ENCODE peak calls at places on chromosomes 1 and 21, in five cellular contexts. One of them, this sample, is unnamed.

GRCh38 chr1:42747125-42747524 is 7.1 kb upstream of the CLDN19 start:
- DNase-seq in CD8-positive, alpha-beta T cell: peak
- DNase-seq in coronary artery: no peak
- DNase-seq in transverse colon: peak
- DNase-seq in tibial nerve: no peak
- DNase-seq in this sample: peak

GRCh38 chr1:183180213-183180612 is 5.9 kb upstream of the LAMC2 start:
- DNase-seq in transverse colon: peak
- DNase-seq in tibial nerve: peak
- DNase-seq in coronary artery: peak
- DNase-seq in CD8-positive, alpha-beta T cell: no peak
- DNase-seq in this sample: no peak

GRCh38 chr1:229254910-229255541 is 15.9 kb upstream of the RAB4A start:
- DNase-seq in coronary artery: no peak
- DNase-seq in tibial nerve: no peak
- DNase-seq in CD8-positive, alpha-beta T cell: peak
- DNase-seq in transverse colon: no peak
- DNase-seq in this sample: no peak

GRCh38 chr1:68791800-68792199 is 294.9 kb upstream of the DEPDC1 start:
- DNase-seq in tibial nerve: no peak
- DNase-seq in transverse colon: no peak
- DNase-seq in coronary artery: no peak
- DNase-seq in CD8-positive, alpha-beta T cell: no peak
- DNase-seq in this sample: no peak

GRCh38 chr1:237553078-237553477 is 337.6 kb downstream of the ZP4 start:
- DNase-seq in tibial nerve: no peak
- DNase-seq in transverse colon: no peak
- DNase-seq in CD8-positive, alpha-beta T cell: no peak
- DNase-seq in coronary artery: no peak
- DNase-seq in this sample: no peak

GRCh38 chr1:246705368-246705767 is 18.8 kb upstream of the SCCPDH start:
- DNase-seq in coronary artery: no peak
- DNase-seq in transverse colon: no peak
- DNase-seq in tibial nerve: no peak
- DNase-seq in CD8-positive, alpha-beta T cell: no peak
- DNase-seq in this sample: no peak

GRCh38 chr1:63277195-63278192 is 44.9 kb upstream of the FOXD3 start:
- DNase-seq in transverse colon: peak
- DNase-seq in tibial nerve: no peak
- DNase-seq in CD8-positive, alpha-beta T cell: no peak
- DNase-seq in coronary artery: no peak
- DNase-seq in this sample: no peak

GRCh38 chr1:204819495-204819894 is 51.2 kb upstream of the NFASC start:
- DNase-seq in tibial nerve: no peak
- DNase-seq in coronary artery: no peak
- DNase-seq in CD8-positive, alpha-beta T cell: no peak
- DNase-seq in transverse colon: no peak
- DNase-seq in this sample: no peak

GRCh38 chr1:157368363-157368762 is 184.0 kb downstream of the FCRL5 start:
- DNase-seq in coronary artery: no peak
- DNase-seq in tibial nerve: no peak
- DNase-seq in transverse colon: no peak
- DNase-seq in CD8-positive, alpha-beta T cell: no peak
- DNase-seq in this sample: no peak

GRCh38 chr1:9907441-9907840 is 2.6 kb downstream of the CTNNBIP1 start:
- DNase-seq in CD8-positive, alpha-beta T cell: no peak
- DNase-seq in transverse colon: no peak
- DNase-seq in coronary artery: no peak
- DNase-seq in tibial nerve: no peak
- DNase-seq in this sample: no peak

GRCh38 chr1:187928288-187928687 is 1099.5 kb downstream of the PLA2G4A start:
- DNase-seq in CD8-positive, alpha-beta T cell: no peak
- DNase-seq in tibial nerve: no peak
- DNase-seq in coronary artery: no peak
- DNase-seq in transverse colon: no peak
- DNase-seq in this sample: no peak

GRCh38 chr21:33801424-33802405 is 113.9 kb downstream of the ATP5PO start:
- DNase-seq in CD8-positive, alpha-beta T cell: no peak
- DNase-seq in coronary artery: no peak
- DNase-seq in tibial nerve: no peak
- DNase-seq in transverse colon: no peak
- DNase-seq in this sample: no peak

GRCh38 chr1:161962094-161962887 is 61.4 kb downstream of the OLFML2B start:
- DNase-seq in coronary artery: no peak
- DNase-seq in CD8-positive, alpha-beta T cell: no peak
- DNase-seq in tibial nerve: no peak
- DNase-seq in transverse colon: no peak
- DNase-seq in this sample: no peak

GRCh38 chr21:42596657-42597056 is 56.8 kb upstream of the PDE9A start:
- DNase-seq in coronary artery: no peak
- DNase-seq in CD8-positive, alpha-beta T cell: no peak
- DNase-seq in tibial nerve: no peak
- DNase-seq in transverse colon: no peak
- DNase-seq in this sample: no peak

GRCh38 chr1:235417101-235417697 is 50.0 kb downstream of the TBCE start:
- DNase-seq in tibial nerve: peak
- DNase-seq in coronary artery: no peak
- DNase-seq in CD8-positive, alpha-beta T cell: peak
- DNase-seq in transverse colon: peak
- DNase-seq in this sample: peak

GRCh38 chr1:52676249-52676903 is 21.8 kb downstream of the COA7 start:
- DNase-seq in coronary artery: no peak
- DNase-seq in CD8-positive, alpha-beta T cell: no peak
- DNase-seq in transverse colon: peak
- DNase-seq in tibial nerve: no peak
- DNase-seq in this sample: no peak

GRCh38 chr1:52674497-52675384 is 23.4 kb downstream of the COA7 start:
- DNase-seq in tibial nerve: no peak
- DNase-seq in coronary artery: no peak
- DNase-seq in CD8-positive, alpha-beta T cell: no peak
- DNase-seq in transverse colon: no peak
- DNase-seq in this sample: no peak

GRCh38 chr1:52670599-52670998 is 27.5 kb downstream of the COA7 start:
- DNase-seq in CD8-positive, alpha-beta T cell: no peak
- DNase-seq in coronary artery: no peak
- DNase-seq in tibial nerve: no peak
- DNase-seq in transverse colon: no peak
- DNase-seq in this sample: no peak

GRCh38 chr1:52672946-52673345 is 25.2 kb downstream of the COA7 start:
- DNase-seq in transverse colon: no peak
- DNase-seq in tibial nerve: no peak
- DNase-seq in coronary artery: no peak
- DNase-seq in CD8-positive, alpha-beta T cell: no peak
- DNase-seq in this sample: no peak

GRCh38 chr1:52673513-52673912 is 24.6 kb downstream of the COA7 start:
- DNase-seq in CD8-positive, alpha-beta T cell: no peak
- DNase-seq in coronary artery: no peak
- DNase-seq in transverse colon: no peak
- DNase-seq in tibial nerve: no peak
- DNase-seq in this sample: no peak
- H3K27ac ChIP-seq in CD8-positive, alpha-beta T cell: no peak
- H3K27ac ChIP-seq in coronary artery: no peak
- H3K27ac ChIP-seq in transverse colon: no peak
- H3K27ac ChIP-seq in tibial nerve: no peak
- H3K27ac ChIP-seq in this sample: no peak

GRCh38 chr1:40411843-40412242 is 38.3 kb downstream of the SMAP2 start:
- DNase-seq in tibial nerve: no peak
- DNase-seq in coronary artery: no peak
- DNase-seq in CD8-positive, alpha-beta T cell: no peak
- DNase-seq in transverse colon: no peak
- DNase-seq in this sample: no peak

GRCh38 chr1:40413527-40414252 is 36.6 kb upstream of the ZFP69B start:
- DNase-seq in transverse colon: no peak
- DNase-seq in tibial nerve: no peak
- DNase-seq in CD8-positive, alpha-beta T cell: no peak
- DNase-seq in coronary artery: no peak
- DNase-seq in this sample: no peak

GRCh38 chr1:40421348-40421693 is 29.0 kb upstream of the ZFP69B start:
- DNase-seq in transverse colon: no peak
- DNase-seq in tibial nerve: no peak
- DNase-seq in CD8-positive, alpha-beta T cell: no peak
- DNase-seq in coronary artery: no peak
- DNase-seq in this sample: no peak

GRCh38 chr1:40414331-40414730 is 35.9 kb upstream of the ZFP69B start:
- DNase-seq in coronary artery: no peak
- DNase-seq in CD8-positive, alpha-beta T cell: no peak
- DNase-seq in tibial nerve: no peak
- DNase-seq in transverse colon: no peak
- DNase-seq in this sample: no peak

DNA sequence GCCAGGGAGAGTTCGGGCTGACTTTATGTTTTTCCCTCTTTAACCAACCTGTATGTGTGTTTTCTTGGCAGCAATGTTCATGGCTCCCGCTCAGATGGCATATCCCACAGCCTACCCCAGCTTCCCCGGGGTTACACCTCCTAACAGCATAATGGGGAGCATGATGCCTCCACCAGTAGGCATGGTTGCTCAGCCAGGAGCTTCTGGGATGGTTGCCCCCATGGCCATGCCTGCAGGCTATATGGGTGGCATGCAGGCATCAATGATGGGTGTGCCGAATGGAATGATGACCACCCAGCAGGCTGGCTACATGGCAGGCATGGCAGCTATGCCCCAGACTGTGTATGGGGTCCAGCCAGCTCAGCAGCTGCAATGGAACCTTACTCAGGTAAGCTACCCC is 33.6 kb upstream of the ZFP69B start:
- DNase-seq in tibial nerve: no peak
- DNase-seq in CD8-positive, alpha-beta T cell: no peak
- DNase-seq in coronary artery: no peak
- DNase-seq in transverse colon: no peak
- DNase-seq in this sample: no peak
- TF ChIP-seq CTCF in tibial nerve: no peak
- TF ChIP-seq CTCF in CD8-positive, alpha-beta T cell: no peak
- TF ChIP-seq CTCF in coronary artery: no peak
- TF ChIP-seq CTCF in transverse colon: no peak
- TF ChIP-seq CTCF in this sample: no peak

GRCh38 chr1:56776581-56776980 is 42.6 kb downstream of the FYB2 start:
- DNase-seq in CD8-positive, alpha-beta T cell: no peak
- DNase-seq in transverse colon: no peak
- DNase-seq in tibial nerve: no peak
- DNase-seq in coronary artery: no peak
- DNase-seq in this sample: no peak

GRCh38 chr1:56774067-56774609 is 45.1 kb downstream of the FYB2 start:
- DNase-seq in transverse colon: no peak
- DNase-seq in tibial nerve: no peak
- DNase-seq in coronary artery: no peak
- DNase-seq in CD8-positive, alpha-beta T cell: no peak
- DNase-seq in this sample: no peak

GRCh38 chr1:56780128-56780750 is 39.0 kb downstream of the FYB2 start:
- DNase-seq in transverse colon: no peak
- DNase-seq in coronary artery: no peak
- DNase-seq in tibial nerve: no peak
- DNase-seq in CD8-positive, alpha-beta T cell: no peak
- DNase-seq in this sample: no peak

GRCh38 chr1:56780832-56781231 is 38.4 kb downstream of the FYB2 start:
- DNase-seq in transverse colon: no peak
- DNase-seq in CD8-positive, alpha-beta T cell: no peak
- DNase-seq in coronary artery: no peak
- DNase-seq in tibial nerve: no peak
- DNase-seq in this sample: no peak

GRCh38 chr1:56777972-56778371 is 41.2 kb downstream of the FYB2 start:
- DNase-seq in CD8-positive, alpha-beta T cell: no peak
- DNase-seq in coronary artery: no peak
- DNase-seq in transverse colon: no peak
- DNase-seq in tibial nerve: no peak
- DNase-seq in this sample: no peak
- H3K27ac ChIP-seq in CD8-positive, alpha-beta T cell: no peak
- H3K27ac ChIP-seq in coronary artery: no peak
- H3K27ac ChIP-seq in transverse colon: no peak
- H3K27ac ChIP-seq in tibial nerve: no peak
- H3K27ac ChIP-seq in this sample: no peak

GRCh38 chr1:151822404-151822803 is 9.2 kb downstream of the RORC start:
- DNase-seq in tibial nerve: no peak
- DNase-seq in coronary artery: no peak
- DNase-seq in transverse colon: no peak
- DNase-seq in CD8-positive, alpha-beta T cell: no peak
- DNase-seq in this sample: no peak
- TF ChIP-seq CTCF in tibial nerve: no peak
- TF ChIP-seq CTCF in coronary artery: no peak
- TF ChIP-seq CTCF in transverse colon: no peak
- TF ChIP-seq CTCF in CD8-positive, alpha-beta T cell: no peak
- TF ChIP-seq CTCF in this sample: no peak